ENCODE peak calls at places on chromosomes 3 and 15, in six cellular contexts. N, W, G, U, E and Y are unnamed samples.

GRCh38 chr3:12335421-12335820 is 46.6 kb downstream of the PPARG start:
- DNase-seq in N (no peak), W (no peak), G (no peak), U (no peak), E (no peak), Y (no peak)

GRCh38 chr3:23324745-23325144 is 121.6 kb downstream of the UBE2E2 start:
- DNase-seq in N (no peak), W (peak), G (peak), U (peak), E (no peak), Y (peak)

GRCh38 chr3:197040679-197041078 is 11.1 kb upstream of the MELTF start:
- DNase-seq in N (no peak), W (no peak), G (no peak), U (no peak), E (no peak), Y (no peak)

GRCh38 chr15:69304176-69304533 is 5.4 kb downstream of the PAQR5 start:
- DNase-seq in N (peak), W (peak), G (no peak), U (peak), E (no peak), Y (peak)

GRCh38 chr15:24146251-24146650 is 459.1 kb upstream of the NDN start:
- DNase-seq in N (no peak), W (no peak), G (no peak), U (no peak), E (no peak), Y (no peak)

GRCh38 chr15:71152542-71152941 is 37.3 kb downstream of the THSD4 start:
- DNase-seq in N (no peak), W (no peak), G (no peak), U (no peak), E (no peak), Y (no peak)

GRCh38 chr3:139199421-139200010 is 144.3 kb upstream of the MRPS22 start:
- DNase-seq in N (no peak), W (no peak), G (no peak), U (peak), E (no peak), Y (no peak)

GRCh38 chr3:12408984-12409383 is 75.3 kb upstream of the TSEN2 start:
- DNase-seq in N (no peak), W (no peak), G (no peak), U (no peak), E (no peak), Y (no peak)

GRCh38 chr15:88083828-88084760 is 172.4 kb downstream of the NTRK3 start:
- DNase-seq in N (peak), W (peak), G (no peak), U (no peak), E (no peak), Y (no peak)

GRCh38 chr15:38696120-38696727 is 131.6 kb upstream of the RASGRP1 start:
- DNase-seq in N (no peak), W (peak), G (no peak), U (no peak), E (no peak), Y (peak)

GRCh38 chr15:65008989-65009388 is 19.3 kb upstream of the SPG21 start:
- DNase-seq in N (no peak), W (no peak), G (no peak), U (no peak), E (peak), Y (no peak)

GRCh38 chr3:138916824-138917223 is 30.1 kb downstream of the FOXL2 start:
- DNase-seq in N (no peak), W (no peak), G (no peak), U (peak), E (no peak), Y (peak)

GRCh38 chr15:41416742-41417417 is at the start of gene RTF1:
- DNase-seq in N (peak), W (peak), G (peak), U (peak), E (peak), Y (peak)

GRCh38 chr3:106913111-106913698 is 464.0 kb upstream of the CCDC54 start:
- DNase-seq in N (no peak), W (peak), G (no peak), U (no peak), E (peak), Y (no peak)

GRCh38 chr15:96327155-96327741 is 3.3 kb upstream of the NR2F2 start:
- DNase-seq in N (peak), W (peak), G (peak), U (peak), E (peak), Y (peak)

GRCh38 chr3:188241072-188241471 is 87.1 kb downstream of the LPP start:
- DNase-seq in N (peak), W (peak), G (no peak), U (no peak), E (no peak), Y (no peak)

GRCh38 chr3:139304383-139304782 is 39.4 kb upstream of the MRPS22 start:
- DNase-seq in N (no peak), W (no peak), G (no peak), U (peak), E (no peak), Y (no peak)

GRCh38 chr15:95405447-95405846 is 925.1 kb upstream of the NR2F2 start:
- DNase-seq in N (no peak), W (peak), G (peak), U (no peak), E (no peak), Y (no peak)

GRCh38 chr3:111669926-111670630 is 74.9 kb upstream of the ZBED2 start:
- DNase-seq in N (no peak), W (peak), G (no peak), U (no peak), E (no peak), Y (peak)

GRCh38 chr15:78637776-78638435 is 3.1 kb downstream of the CHRNB4 start:
- DNase-seq in N (no peak), W (no peak), G (no peak), U (no peak), E (no peak), Y (no peak)

GRCh38 chr3:54939591-54940300 is 11.9 kb upstream of the LRTM1 start:
- DNase-seq in N (no peak), W (peak), G (no peak), U (no peak), E (no peak), Y (no peak)

GRCh38 chr15:71329041-71329440 is 213.8 kb downstream of the THSD4 start:
- DNase-seq in N (no peak), W (peak), G (peak), U (no peak), E (no peak), Y (no peak)

GRCh38 chr15:99719096-99719541 is 14.1 kb downstream of the LYSMD4 start:
- DNase-seq in N (no peak), W (peak), G (no peak), U (no peak), E (no peak), Y (peak)

GRCh38 chr3:88626426-88627120 is 476.8 kb downstream of the C3orf38 start:
- DNase-seq in N (no peak), W (no peak), G (no peak), U (no peak), E (no peak), Y (no peak)

GRCh38 chr15:41944313-41944940 is 27.9 kb downstream of the EHD4 start:
- DNase-seq in N (peak), W (peak), G (peak), U (peak), E (no peak), Y (peak)

GRCh38 chr15:59997070-59997701 is 6.9 kb upstream of the FOXB1 start:
- DNase-seq in N (no peak), W (no peak), G (no peak), U (no peak), E (peak), Y (peak)

GRCh38 chr3:98874602-98875249 is 26.8 kb downstream of the DCBLD2 start:
- DNase-seq in N (no peak), W (no peak), G (no peak), U (no peak), E (no peak), Y (no peak)

GRCh38 chr3:193030276-193030675 is 112.6 kb upstream of the MB21D2 start:
- DNase-seq in N (no peak), W (peak), G (peak), U (no peak), E (no peak), Y (peak)

GRCh38 chr3:81758275-81758674 is 3.2 kb downstream of the GBE1 start:
- DNase-seq in N (no peak), W (peak), G (peak), U (no peak), E (no peak), Y (peak)

GRCh38 chr15:49079340-49080039 is 33.2 kb upstream of the SECISBP2L start:
- DNase-seq in N (no peak), W (no peak), G (no peak), U (no peak), E (peak), Y (no peak)

GRCh38 chr3:58047806-58048205 is 39.6 kb downstream of the FLNB start:
- DNase-seq in N (no peak), W (peak), G (peak), U (peak), E (no peak), Y (peak)

GRCh38 chr3:73536336-73536895 is 88.3 kb downstream of the PDZRN3 start:
- DNase-seq in N (no peak), W (no peak), G (no peak), U (no peak), E (no peak), Y (no peak)

GRCh38 chr3:175199961-175200360 is 340.8 kb downstream of the NAALADL2 start:
- DNase-seq in N (no peak), W (peak), G (no peak), U (no peak), E (no peak), Y (no peak)

GRCh38 chr3:106678657-106679390 is 698.4 kb upstream of the CCDC54 start:
- DNase-seq in N (no peak), W (no peak), G (no peak), U (no peak), E (no peak), Y (no peak)

DNA sequence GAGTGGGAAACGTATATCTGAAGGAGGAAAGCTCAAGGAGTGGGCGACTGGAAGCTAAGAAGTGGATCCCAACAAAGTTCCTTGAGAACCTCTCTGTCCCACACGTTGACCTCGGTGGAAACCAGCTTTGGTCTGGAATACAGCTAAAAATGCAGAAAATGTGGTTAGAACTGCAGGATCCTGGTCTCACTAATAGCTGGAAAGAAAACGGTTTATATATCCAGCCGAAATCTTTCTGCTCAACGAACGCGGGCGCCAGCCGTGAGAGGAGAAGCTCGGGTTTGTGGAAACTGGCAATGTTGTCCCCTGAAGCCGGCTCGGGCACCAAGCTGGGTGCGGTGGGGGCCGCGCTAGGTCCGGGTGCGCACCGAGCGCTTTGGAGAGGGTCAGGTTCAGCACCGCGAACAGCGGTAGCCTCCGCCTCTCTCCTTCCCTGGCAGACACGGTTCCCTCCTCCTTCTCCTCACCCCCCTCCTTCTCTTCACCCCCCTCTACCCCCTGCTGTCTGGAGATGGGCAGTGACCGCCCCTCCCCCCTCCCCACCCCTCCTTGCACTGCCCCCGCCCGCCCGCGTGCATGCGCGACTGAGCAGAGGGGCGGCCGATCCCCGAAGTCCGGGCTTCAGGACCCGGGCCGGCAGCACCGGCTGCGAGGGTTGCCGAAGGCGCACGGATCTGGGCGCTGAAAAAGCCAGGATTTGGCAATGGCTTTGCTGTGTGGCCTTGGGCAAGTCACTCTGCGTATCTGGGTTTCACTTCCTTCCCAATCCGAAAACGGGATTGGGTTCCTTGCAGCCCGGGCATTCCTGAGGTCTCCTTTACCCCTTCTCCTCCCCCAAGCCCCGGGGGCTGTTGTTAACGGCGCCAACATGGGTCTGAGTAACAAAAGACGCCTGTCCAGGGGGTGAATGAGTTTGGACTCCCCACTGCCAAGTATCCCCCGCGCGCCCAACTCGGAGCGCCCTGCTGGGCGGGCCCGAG is at the start of gene SKOR1:
- DNase-seq in N (peak), W (peak), G (no peak), U (no peak), E (peak), Y (no peak)
- TF ChIP-seq EZH2 in N (no peak), W (no peak), G (no peak), U (no peak), E (peak), Y (no peak)

GRCh38 chr3:129975332-129976090 is 991 bp downstream of the TRH start:
- DNase-seq in N (peak), W (no peak), G (no peak), U (no peak), E (peak), Y (no peak)
- TF ChIP-seq EZH2 in N (no peak), W (peak), G (peak), U (no peak), E (peak), Y (no peak)

GRCh38 chr15:52796228-52796521 is 6.0 kb upstream of the ONECUT1 start:
- DNase-seq in N (no peak), W (no peak), G (no peak), U (no peak), E (no peak), Y (no peak)

GRCh38 chr15:52795464-52796227 is 5.5 kb upstream of the ONECUT1 start:
- DNase-seq in N (no peak), W (no peak), G (no peak), U (no peak), E (peak), Y (no peak)

GRCh38 chr15:52798529-52799101 is 8.5 kb upstream of the ONECUT1 start:
- DNase-seq in N (no peak), W (no peak), G (no peak), U (no peak), E (peak), Y (no peak)

GRCh38 chr15:52797625-52798501 is 7.7 kb upstream of the ONECUT1 start:
- DNase-seq in N (no peak), W (no peak), G (no peak), U (no peak), E (peak), Y (no peak)

DNA sequence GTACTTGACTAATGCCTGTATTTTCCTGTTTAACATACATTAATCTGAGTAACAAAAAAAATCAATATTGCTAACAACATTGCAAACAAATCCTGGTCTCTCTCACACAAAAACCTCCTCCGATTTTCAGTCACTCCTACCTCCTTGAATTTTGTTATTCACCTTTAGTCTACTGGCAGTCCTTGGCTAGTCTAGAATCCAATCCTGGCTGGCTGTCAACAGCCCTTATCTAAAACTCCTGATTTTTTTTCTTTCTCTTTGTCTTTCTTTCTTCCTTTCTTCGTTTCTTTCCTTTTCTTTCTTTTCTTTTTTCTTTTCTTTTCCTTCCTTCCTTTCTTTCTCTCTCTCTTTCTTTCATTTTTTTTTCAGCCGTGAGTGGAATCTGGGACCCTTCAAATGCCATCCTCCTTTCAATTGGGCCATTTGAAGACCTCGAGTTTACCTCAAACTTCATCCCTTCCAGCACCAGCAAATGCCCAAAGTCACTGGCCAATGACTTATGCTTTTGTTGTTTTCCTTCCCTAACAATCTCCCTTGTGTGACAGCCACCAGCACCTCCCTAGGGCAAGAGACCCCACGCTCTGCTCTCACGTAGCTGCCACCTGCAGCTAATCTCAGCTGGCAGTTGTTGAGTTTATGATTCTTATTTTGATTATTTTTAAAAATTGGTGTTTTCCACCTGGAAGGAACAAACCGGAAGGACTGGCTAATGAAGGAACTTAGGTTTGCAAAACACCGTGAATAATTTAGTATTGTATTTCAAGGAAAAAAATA is 6.8 kb upstream of the ONECUT1 start:
- DNase-seq in N (no peak), W (no peak), G (no peak), U (no peak), E (no peak), Y (no peak)
- TF ChIP-seq EZH2 in N (no peak), W (no peak), G (no peak), U (no peak), E (peak), Y (no peak)

DNA sequence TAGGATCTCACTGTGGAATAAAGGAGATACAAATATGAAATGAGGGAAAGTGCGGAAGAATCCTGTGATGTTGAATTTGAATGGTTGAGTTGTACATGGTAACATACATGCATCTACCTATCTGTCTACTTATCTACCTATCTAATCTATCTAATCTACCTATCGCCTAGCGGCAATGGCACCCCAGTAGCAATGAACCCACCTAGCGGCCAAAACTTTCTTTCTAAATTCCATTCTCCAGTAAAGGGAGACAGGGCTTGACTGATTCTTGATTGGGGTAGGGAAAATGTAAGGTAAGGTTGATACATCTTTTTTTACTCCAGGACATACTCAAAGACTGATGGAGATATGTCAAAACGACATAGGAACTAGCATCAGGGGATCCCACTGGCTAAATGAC is 345.0 kb downstream of the FHIT start:
- DNase-seq in N (no peak), W (no peak), G (no peak), U (no peak), E (peak), Y (no peak)
- TF ChIP-seq EZH2 in N (no peak), W (no peak), G (no peak), U (no peak), E (no peak), Y (no peak)